ENCODE peak calls at places on chromosomes 4 and X, in ten cellular contexts. R is tibial nerve; D is HT-29; Z is pancreas; G is stimulated activated CD4-positive, alpha-beta T cell treated with anti-CD3 and anti-CD28 coated beads, Interleukin-12 subunit alpha, Interleukin-12 subunit beta, amount 100 ng/mL, for 24 hours; C is GDM1; F is nucleus accumbens; V is KBM-7; N is NCI-H748 treated with DMSO at 0.1 percent for 48 hours; B is activated T-helper 1 cell treated with anti-CD3 and anti-CD28 coated beads, Interleukin-12 subunit alpha, Interleukin-12 subunit beta, Interleukin-2, Interleukin-4 antibody, amounts not matched to agents 30 ng/mL and 10 ng/mL and 1 ng/mL, durations not matched to agents 14 hours and 24 hours and 36 hours. Y is an unnamed sample.

GRCh38 chr4:8409271-8410065 is 31.1 kb downstream of the ACOX3 start:
- DNase-seq in R (no peak), D (peak), Z (peak), G (no peak), C (peak), F (no peak), V (no peak), N (no peak), B (peak), Y (no peak)

GRCh38 chrX:13897571-13897970 is 80.7 kb upstream of the GPM6B start:
- DNase-seq in R (no peak), D (no peak), Z (no peak), G (no peak), C (no peak), F (no peak), V (no peak), N (no peak), B (no peak), Y (no peak)

GRCh38 chr4:75101906-75102888 is 169.3 kb downstream of the PARM1 start:
- DNase-seq in R (no peak), D (no peak), Z (no peak), G (no peak), C (no peak), F (no peak), V (no peak), N (no peak), B (no peak), Y (no peak)

GRCh38 chrX:110847334-110847733 is 51.7 kb upstream of the CHRDL1 start:
- DNase-seq in R (peak), D (peak), Z (no peak), G (no peak), C (peak), F (no peak), V (peak), N (peak), B (peak), Y (no peak)

GRCh38 chrX:11770320-11770719 is 12.3 kb downstream of the MSL3 start:
- DNase-seq in R (no peak), D (peak), Z (peak), G (no peak), C (peak), F (no peak), V (peak), N (peak), B (no peak), Y (no peak)

GRCh38 chrX:45775462-45775861 is 574.8 kb upstream of the DIPK2B start:
- DNase-seq in R (no peak), D (no peak), Z (no peak), G (no peak), C (no peak), F (no peak), V (no peak), N (no peak), B (no peak), Y (peak)

GRCh38 chrX:96436105-96436504 is 248.5 kb upstream of the DIAPH2 start:
- DNase-seq in R (no peak), D (no peak), Z (no peak), G (no peak), C (no peak), F (no peak), V (no peak), N (no peak), B (no peak), Y (no peak)

GRCh38 chr4:38131371-38132139 is 171.4 kb downstream of the PTTG2 start:
- DNase-seq in R (peak), D (no peak), Z (peak), G (peak), C (no peak), F (no peak), V (no peak), N (no peak), B (peak), Y (no peak)

GRCh38 chr4:140809671-140810070 is 53.5 kb upstream of the TBC1D9 start:
- DNase-seq in R (peak), D (no peak), Z (no peak), G (no peak), C (no peak), F (no peak), V (peak), N (no peak), B (no peak), Y (no peak)

GRCh38 chr4:143352720-143353119 is 16.0 kb downstream of the GAB1 start:
- DNase-seq in R (no peak), D (no peak), Z (no peak), G (no peak), C (no peak), F (no peak), V (no peak), N (no peak), B (no peak), Y (no peak)

GRCh38 chrX:154374361-154375155 is at the start of gene FLNA:
- DNase-seq in R (no peak), D (peak), Z (no peak), G (no peak), C (no peak), F (no peak), V (peak), N (no peak), B (no peak), Y (no peak)

GRCh38 chrX:119155416-119156035 is 27.9 kb upstream of the KIAA1210 start:
- DNase-seq in R (no peak), D (no peak), Z (no peak), G (no peak), C (no peak), F (no peak), V (peak), N (no peak), B (no peak), Y (no peak)

GRCh38 chr4:125313989-125314602 is 659 bp upstream of the FAT4 start:
- DNase-seq in R (peak), D (no peak), Z (no peak), G (no peak), C (no peak), F (no peak), V (no peak), N (no peak), B (no peak), Y (no peak)

GRCh38 chr4:141352775-141353544 is 132.3 kb downstream of the ZNF330 start:
- DNase-seq in R (no peak), D (no peak), Z (no peak), G (no peak), C (peak), F (no peak), V (peak), N (no peak), B (no peak), Y (no peak)

GRCh38 chr4:172149329-172149728 is 336.1 kb downstream of the GALNTL6 start:
- DNase-seq in R (no peak), D (no peak), Z (no peak), G (no peak), C (no peak), F (no peak), V (no peak), N (no peak), B (no peak), Y (no peak)

GRCh38 chr4:173367946-173368345 is 2.8 kb upstream of the SAP30 start:
- DNase-seq in R (no peak), D (no peak), Z (no peak), G (no peak), C (no peak), F (no peak), V (no peak), N (peak), B (no peak), Y (no peak)

GRCh38 chr4:176014583-176015108 is 51.0 kb upstream of the WDR17 start:
- DNase-seq in R (no peak), D (no peak), Z (no peak), G (no peak), C (no peak), F (no peak), V (no peak), N (no peak), B (no peak), Y (no peak)

GRCh38 chr4:37645736-37646135 is 40.4 kb downstream of the RELL1 start:
- DNase-seq in R (no peak), D (no peak), Z (no peak), G (no peak), C (no peak), F (no peak), V (no peak), N (no peak), B (no peak), Y (no peak)

GRCh38 chrX:29241831-29242230 is 654.6 kb downstream of the IL1RAPL1 start:
- DNase-seq in R (no peak), D (no peak), Z (no peak), G (no peak), C (no peak), F (no peak), V (no peak), N (no peak), B (no peak), Y (no peak)

GRCh38 chr4:108991929-108992328 is 229.1 kb upstream of the ETNPPL start:
- DNase-seq in R (no peak), D (no peak), Z (no peak), G (no peak), C (no peak), F (no peak), V (no peak), N (no peak), B (no peak), Y (no peak)

Y was measured in RWPE2.